ENCODE peak calls at places on chromosomes 13 and 19, in seven cellular contexts. One of them, this sample, is unnamed. For H3K36me3, the result is how much of the 10 kb centered on the place peaks cover.

GRCh38 chr13:110874508-110874960 is 40.3 kb downstream of the ANKRD10 start:
- DNase-seq in tibial nerve: peak
- DNase-seq in heart left ventricle: peak
- DNase-seq in IMR-90: peak
- DNase-seq in body of pancreas: peak
- DNase-seq in adrenal gland: peak
- DNase-seq in suprapubic skin: peak
- DNase-seq in this sample: peak

GRCh38 chr13:67023088-67023893 is 206.8 kb downstream of the PCDH9 start:
- DNase-seq in IMR-90: peak
- DNase-seq in body of pancreas: no peak
- DNase-seq in adrenal gland: no peak
- DNase-seq in heart left ventricle: no peak
- DNase-seq in suprapubic skin: no peak
- DNase-seq in tibial nerve: peak
- DNase-seq in this sample: no peak

GRCh38 chr13:21976159-21976558 is 305.3 kb downstream of the FGF9 start:
- DNase-seq in heart left ventricle: no peak
- DNase-seq in IMR-90: no peak
- DNase-seq in tibial nerve: no peak
- DNase-seq in suprapubic skin: no peak
- DNase-seq in body of pancreas: no peak
- DNase-seq in adrenal gland: no peak
- DNase-seq in this sample: no peak

GRCh38 chr19:45253396-45254027 is 2.4 kb downstream of the MARK4 start:
- DNase-seq in suprapubic skin: no peak
- DNase-seq in adrenal gland: no peak
- DNase-seq in tibial nerve: no peak
- DNase-seq in heart left ventricle: no peak
- DNase-seq in body of pancreas: no peak
- DNase-seq in IMR-90: peak
- DNase-seq in this sample: no peak

GRCh38 chr19:38032151-38032550 is 125.1 kb downstream of the SIPA1L3 start:
- DNase-seq in adrenal gland: no peak
- DNase-seq in suprapubic skin: no peak
- DNase-seq in tibial nerve: no peak
- DNase-seq in heart left ventricle: no peak
- DNase-seq in IMR-90: peak
- DNase-seq in body of pancreas: no peak
- DNase-seq in this sample: no peak

GRCh38 chr13:27967203-27967735 is 1.8 kb downstream of the CDX2 start:
- DNase-seq in body of pancreas: no peak
- DNase-seq in IMR-90: no peak
- DNase-seq in tibial nerve: no peak
- DNase-seq in heart left ventricle: no peak
- DNase-seq in suprapubic skin: no peak
- DNase-seq in adrenal gland: peak
- DNase-seq in this sample: peak

GRCh38 chr19:1183543-1184172 is 9.6 kb upstream of the SBNO2 start:
- DNase-seq in suprapubic skin: no peak
- DNase-seq in body of pancreas: peak
- DNase-seq in tibial nerve: no peak
- DNase-seq in adrenal gland: no peak
- DNase-seq in heart left ventricle: no peak
- DNase-seq in IMR-90: peak
- DNase-seq in this sample: peak

GRCh38 chr19:10193666-10194499 is 870 bp downstream of the DNMT1 start:
- DNase-seq in body of pancreas: no peak
- DNase-seq in heart left ventricle: no peak
- DNase-seq in adrenal gland: peak
- DNase-seq in tibial nerve: peak
- DNase-seq in suprapubic skin: peak
- DNase-seq in IMR-90: peak
- DNase-seq in this sample: no peak

GRCh38 chr13:99958402-99959126 is 13.0 kb downstream of the ZIC5 start:
- DNase-seq in body of pancreas: no peak
- DNase-seq in IMR-90: no peak
- DNase-seq in tibial nerve: no peak
- DNase-seq in adrenal gland: no peak
- DNase-seq in heart left ventricle: no peak
- DNase-seq in suprapubic skin: no peak
- DNase-seq in this sample: peak

GRCh38 chr13:66618702-66619101 is 611.4 kb downstream of the PCDH9 start:
- DNase-seq in body of pancreas: no peak
- DNase-seq in tibial nerve: no peak
- DNase-seq in heart left ventricle: no peak
- DNase-seq in IMR-90: peak
- DNase-seq in adrenal gland: no peak
- DNase-seq in suprapubic skin: no peak
- DNase-seq in this sample: no peak

GRCh38 chr13:60398949-60399589 is 2.0 kb downstream of the TDRD3 start:
- DNase-seq in body of pancreas: peak
- DNase-seq in IMR-90: peak
- DNase-seq in heart left ventricle: no peak
- DNase-seq in adrenal gland: no peak
- DNase-seq in tibial nerve: no peak
- DNase-seq in suprapubic skin: no peak
- DNase-seq in this sample: peak

GRCh38 chr13:47859129-47859528 is 141.9 kb downstream of the SUCLA2 start:
- DNase-seq in adrenal gland: no peak
- DNase-seq in IMR-90: no peak
- DNase-seq in heart left ventricle: no peak
- DNase-seq in tibial nerve: no peak
- DNase-seq in body of pancreas: no peak
- DNase-seq in suprapubic skin: no peak
- DNase-seq in this sample: no peak

GRCh38 chr13:23921451-23921888 is 24.2 kb upstream of the C1QTNF9B start:
- DNase-seq in IMR-90: peak
- DNase-seq in adrenal gland: no peak
- DNase-seq in suprapubic skin: no peak
- DNase-seq in heart left ventricle: no peak
- DNase-seq in tibial nerve: peak
- DNase-seq in body of pancreas: no peak
- DNase-seq in this sample: no peak

GRCh38 chr19:10554760-10555612 is 10.8 kb downstream of the KRI1 start:
- DNase-seq in heart left ventricle: no peak
- DNase-seq in body of pancreas: no peak
- DNase-seq in suprapubic skin: no peak
- DNase-seq in IMR-90: no peak
- DNase-seq in tibial nerve: no peak
- DNase-seq in adrenal gland: no peak
- DNase-seq in this sample: no peak

GRCh38 chr19:30362156-30362754 is 9.9 kb upstream of the ZNF536 start:
- DNase-seq in heart left ventricle: no peak
- DNase-seq in suprapubic skin: peak
- DNase-seq in IMR-90: no peak
- DNase-seq in adrenal gland: no peak
- DNase-seq in tibial nerve: no peak
- DNase-seq in body of pancreas: no peak
- DNase-seq in this sample: peak
- TF ChIP-seq POLR2A in heart left ventricle: no peak
- TF ChIP-seq POLR2A in suprapubic skin: no peak
- TF ChIP-seq POLR2A in IMR-90: no peak
- TF ChIP-seq POLR2A in adrenal gland: no peak
- TF ChIP-seq POLR2A in tibial nerve: no peak
- TF ChIP-seq POLR2A in body of pancreas: no peak
- TF ChIP-seq POLR2A in this sample: no peak

DNA sequence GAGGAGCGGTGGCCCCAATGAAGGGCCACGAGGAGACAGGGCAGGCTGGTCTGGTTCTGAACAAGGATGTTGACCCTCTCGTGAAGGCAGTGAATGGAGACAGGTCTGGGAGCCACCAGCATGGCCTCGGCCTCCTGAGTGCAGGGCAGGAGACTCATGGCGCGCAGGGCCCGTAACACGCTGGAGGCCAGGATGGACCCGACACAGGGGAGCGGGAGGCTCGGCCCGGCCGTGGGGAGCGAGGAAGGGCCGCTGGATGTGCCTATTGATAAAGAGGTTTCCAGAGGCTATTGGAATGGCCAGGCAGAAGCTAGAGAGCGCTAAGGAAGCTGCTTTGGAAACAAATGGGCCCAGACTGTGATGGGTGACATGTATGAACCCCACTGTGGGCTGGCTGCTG is 132.5 kb downstream of the STK24 start:
- DNase-seq in tibial nerve: no peak
- DNase-seq in IMR-90: no peak
- DNase-seq in adrenal gland: no peak
- DNase-seq in suprapubic skin: no peak
- DNase-seq in body of pancreas: no peak
- DNase-seq in heart left ventricle: no peak
- DNase-seq in this sample: no peak
- H3K36me3 ChIP-seq in tibial nerve: under half
- H3K36me3 ChIP-seq in IMR-90: half or more
- H3K36me3 ChIP-seq in adrenal gland: under half
- H3K36me3 ChIP-seq in suprapubic skin: half or more
- H3K36me3 ChIP-seq in body of pancreas: under half
- H3K36me3 ChIP-seq in heart left ventricle: under half
- H3K36me3 ChIP-seq in this sample: half or more

GRCh38 chr19:6199240-6199983 is 63.9 kb downstream of the ACSBG2 start:
- DNase-seq in body of pancreas: peak
- DNase-seq in adrenal gland: peak
- DNase-seq in tibial nerve: peak
- DNase-seq in heart left ventricle: peak
- DNase-seq in suprapubic skin: peak
- DNase-seq in IMR-90: peak
- DNase-seq in this sample: peak
- TF ChIP-seq CTCF in body of pancreas: peak
- TF ChIP-seq CTCF in adrenal gland: peak
- TF ChIP-seq CTCF in tibial nerve: peak
- TF ChIP-seq CTCF in heart left ventricle: peak
- TF ChIP-seq CTCF in suprapubic skin: peak
- TF ChIP-seq CTCF in IMR-90: peak
- TF ChIP-seq CTCF in this sample: no peak

GRCh38 chr19:7515091-7515470 is 822 bp upstream of the ZNF358 start:
- DNase-seq in suprapubic skin: no peak
- DNase-seq in body of pancreas: no peak
- DNase-seq in tibial nerve: no peak
- DNase-seq in heart left ventricle: no peak
- DNase-seq in IMR-90: peak
- DNase-seq in adrenal gland: peak
- DNase-seq in this sample: peak

GRCh38 chr19:7513809-7514642 is 1.9 kb upstream of the ZNF358 start:
- DNase-seq in heart left ventricle: no peak
- DNase-seq in IMR-90: no peak
- DNase-seq in tibial nerve: no peak
- DNase-seq in adrenal gland: no peak
- DNase-seq in body of pancreas: no peak
- DNase-seq in suprapubic skin: no peak
- DNase-seq in this sample: no peak

GRCh38 chr19:7515471-7516226 is at the start of gene ZNF358:
- DNase-seq in body of pancreas: peak
- DNase-seq in adrenal gland: peak
- DNase-seq in IMR-90: peak
- DNase-seq in tibial nerve: peak
- DNase-seq in heart left ventricle: peak
- DNase-seq in suprapubic skin: no peak
- DNase-seq in this sample: peak

GRCh38 chr19:7509625-7510024 is 6.3 kb upstream of the ZNF358 start:
- DNase-seq in adrenal gland: no peak
- DNase-seq in suprapubic skin: no peak
- DNase-seq in heart left ventricle: no peak
- DNase-seq in IMR-90: no peak
- DNase-seq in tibial nerve: no peak
- DNase-seq in body of pancreas: no peak
- DNase-seq in this sample: no peak

DNA sequence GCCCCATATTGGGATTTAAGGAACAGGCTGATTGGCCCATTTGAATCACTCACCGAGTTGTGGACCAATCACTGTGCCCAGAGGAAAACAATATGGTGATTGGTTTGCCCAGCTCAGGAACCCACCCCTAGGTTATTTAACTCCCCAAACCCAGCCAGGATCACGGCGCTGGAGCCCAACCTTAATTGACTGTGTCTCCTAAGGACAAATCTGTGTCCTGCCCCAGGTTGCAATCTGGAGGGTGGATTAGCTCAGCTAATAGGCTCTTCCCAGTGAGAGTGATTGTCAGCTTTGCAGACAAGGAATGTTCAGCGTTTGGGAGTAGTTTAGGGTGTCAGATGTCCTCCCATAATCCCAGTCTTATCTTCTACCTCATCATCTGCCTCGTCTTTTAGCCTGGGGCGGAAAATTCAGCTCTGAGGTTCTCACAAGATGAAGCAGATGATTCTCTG is 3.5 kb upstream of the ZNF358 start:
- DNase-seq in tibial nerve: no peak
- DNase-seq in adrenal gland: no peak
- DNase-seq in heart left ventricle: no peak
- DNase-seq in body of pancreas: no peak
- DNase-seq in IMR-90: no peak
- DNase-seq in suprapubic skin: no peak
- DNase-seq in this sample: no peak
- TF ChIP-seq POLR2A in tibial nerve: no peak
- TF ChIP-seq POLR2A in adrenal gland: no peak
- TF ChIP-seq POLR2A in heart left ventricle: no peak
- TF ChIP-seq POLR2A in body of pancreas: no peak
- TF ChIP-seq POLR2A in IMR-90: no peak
- TF ChIP-seq POLR2A in suprapubic skin: no peak
- TF ChIP-seq POLR2A in this sample: no peak